ENCODE peak calls at places on chromosomes 12 and 14, in six cellular contexts. Y, T, S, U, Q and W are unnamed samples.
A peak's percentile ranks its signal among the peaks of the same experiment; 100 is the strongest.

GRCh38 chr12:42766754-42767153 is 177.2 kb upstream of the PRICKLE1 start:
- DNase-seq in Y (no peak), T (no peak), S (no peak), U (no peak), Q (no peak), W (no peak)

GRCh38 chr14:65187421-65188049 is 85.2 kb upstream of the MAX start:
- DNase-seq in Y (no peak), T (no peak), S (no peak), U (no peak), Q (no peak), W (no peak)

GRCh38 chr14:72513346-72513745 is 380.6 kb downstream of the DPF3 start:
- DNase-seq in Y (no peak), T (no peak), S (no peak), U (no peak), Q (no peak), W (no peak)

GRCh38 chr12:39103552-39104165 is 198.3 kb upstream of the CPNE8 start:
- DNase-seq in Y (peak; percentile 67), T (peak; percentile 59), S (no peak), U (peak; percentile 70), Q (peak; percentile 63), W (peak; percentile 60)

GRCh38 chr12:14256139-14256538 is 109.3 kb upstream of the ATF7IP start:
- DNase-seq in Y (no peak), T (no peak), S (no peak), U (no peak), Q (no peak), W (no peak)

GRCh38 chr12:78887008-78887407 is 22.4 kb downstream of the SYT1 start:
- DNase-seq in Y (no peak), T (peak; percentile 2), S (no peak), U (peak; percentile 87), Q (no peak), W (no peak)

GRCh38 chr14:36085861-36086260 is 90.7 kb downstream of the PTCSC3 start:
- DNase-seq in Y (no peak), T (no peak), S (no peak), U (no peak), Q (no peak), W (peak; percentile 56)

GRCh38 chr12:31574803-31575573 is 15.9 kb downstream of the DENND5B start:
- DNase-seq in Y (no peak), T (peak; percentile 23), S (no peak), U (no peak), Q (no peak), W (no peak)

GRCh38 chr12:130088509-130088908 is 73.8 kb upstream of the FZD10 start:
- DNase-seq in Y (no peak), T (no peak), S (no peak), U (no peak), Q (no peak), W (no peak)

GRCh38 chr14:65377576-65377975 is 35.0 kb upstream of the FUT8 start:
- DNase-seq in Y (no peak), T (no peak), S (no peak), U (no peak), Q (no peak), W (no peak)

GRCh38 chr12:48979602-48980388 is 1.7 kb downstream of the WNT1 start:
- DNase-seq in Y (no peak), T (no peak), S (no peak), U (no peak), Q (no peak), W (no peak)

GRCh38 chr12:62292761-62293446 is 32.7 kb downstream of the USP15 start:
- DNase-seq in Y (no peak), T (no peak), S (no peak), U (no peak), Q (no peak), W (no peak)

GRCh38 chr12:52513736-52514135 is 6.5 kb downstream of the KRT5 start:
- DNase-seq in Y (no peak), T (no peak), S (no peak), U (no peak), Q (no peak), W (no peak)

GRCh38 chr12:19880076-19880475 is 440.8 kb downstream of the AEBP2 start:
- DNase-seq in Y (no peak), T (no peak), S (no peak), U (no peak), Q (no peak), W (no peak)

GRCh38 chr14:92473947-92474535 is 39.5 kb upstream of the RIN3 start:
- DNase-seq in Y (no peak), T (no peak), S (peak; percentile 26), U (no peak), Q (no peak), W (no peak)

GRCh38 chr12:126055521-126055920 is 990.3 kb downstream of the AACS start:
- DNase-seq in Y (no peak), T (no peak), S (no peak), U (no peak), Q (no peak), W (no peak)

GRCh38 chr14:46344327-46344937 is 307.1 kb downstream of the RPL10L start:
- DNase-seq in Y (peak; percentile 0), T (peak; percentile 15), S (no peak), U (peak; percentile 3), Q (peak; percentile 1), W (peak; percentile 71)

GRCh38 chr14:103519043-103519836 is 3.4 kb downstream of the CKB start:
- DNase-seq in Y (peak; percentile 26), T (no peak), S (no peak), U (no peak), Q (peak; percentile 82), W (no peak)

GRCh38 chr12:107681836-107682820 is 3.5 kb upstream of the PWP1 start:
- DNase-seq in Y (no peak), T (peak; percentile 92), S (no peak), U (no peak), Q (no peak), W (no peak)

GRCh38 chr14:49880267-49881064 is 12.4 kb upstream of the ARF6 start:
- DNase-seq in Y (no peak), T (no peak), S (no peak), U (no peak), Q (peak; percentile 55), W (no peak)

GRCh38 chr12:80551897-80552296 is 107.9 kb downstream of the PTPRQ start:
- DNase-seq in Y (no peak), T (no peak), S (no peak), U (peak; percentile 81), Q (no peak), W (no peak)

GRCh38 chr12:100267603-100268281 is 765 bp downstream of the SCYL2 start:
- DNase-seq in Y (no peak), T (peak; percentile 12), S (peak; percentile 71), U (no peak), Q (peak; percentile 37), W (peak; percentile 14)

GRCh38 chr12:57756406-57757341 is 1.8 kb downstream of the MARCHF9 start:
- DNase-seq in Y (peak; percentile 82), T (no peak), S (peak; percentile 88), U (no peak), Q (peak; percentile 85), W (no peak)

GRCh38 chr12:132924356-132924755 is 31.8 kb downstream of the ZNF605 start:
- DNase-seq in Y (no peak), T (no peak), S (no peak), U (no peak), Q (no peak), W (no peak)

GRCh38 chr12:51371295-51371953 is 19.8 kb downstream of the GALNT6 start:
- DNase-seq in Y (peak; percentile 80), T (peak; percentile 84), S (no peak), U (peak; percentile 71), Q (no peak), W (peak; percentile 62)

GRCh38 chr14:70188292-70188607 is 501 bp downstream of the SLC8A3 start:
- DNase-seq in Y (peak; percentile 71), T (no peak), S (peak; percentile 70), U (no peak), Q (no peak), W (no peak)

GRCh38 chr12:10189653-10190052 is 10.8 kb downstream of the TMEM52B start:
- DNase-seq in Y (no peak), T (no peak), S (no peak), U (no peak), Q (no peak), W (peak; percentile 47)

GRCh38 chr12:10190558-10191388 is 11.9 kb downstream of the TMEM52B start:
- DNase-seq in Y (peak; percentile 60), T (peak; percentile 40), S (peak; percentile 53), U (peak; percentile 56), Q (peak; percentile 55), W (peak; percentile 69)

GRCh38 chr12:10182662-10183061 is 3.8 kb downstream of the TMEM52B start:
- DNase-seq in Y (no peak), T (no peak), S (no peak), U (no peak), Q (no peak), W (no peak)

GRCh38 chr12:10184261-10184843 is 5.5 kb downstream of the TMEM52B start:
- DNase-seq in Y (no peak), T (no peak), S (no peak), U (no peak), Q (no peak), W (no peak)

DNA sequence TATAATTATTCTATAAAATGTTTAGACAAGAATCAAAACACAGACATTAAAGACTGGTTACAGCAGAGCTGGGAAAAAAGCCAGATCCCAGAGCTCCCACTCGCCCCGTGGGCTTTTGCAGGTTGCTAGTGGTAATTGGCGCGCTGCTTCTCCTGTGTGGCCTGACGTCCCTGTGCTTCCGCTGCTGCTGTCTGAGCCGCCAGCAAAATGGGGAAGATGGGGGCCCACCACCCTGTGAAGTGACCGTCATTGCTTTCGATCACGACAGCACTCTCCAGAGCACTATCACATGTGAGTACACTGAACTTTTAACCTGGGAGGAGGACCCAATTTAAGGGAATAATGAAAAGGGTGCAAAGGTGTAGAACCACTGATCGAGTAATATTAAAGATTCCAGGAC is 7.5 kb downstream of the TMEM52B start:
- DNase-seq in Y (no peak), T (no peak), S (no peak), U (no peak), Q (no peak), W (no peak)
- TF ChIP-seq JUND in Y (no peak), T (no peak), S (no peak), U (no peak), Q (no peak), W (no peak)

DNA sequence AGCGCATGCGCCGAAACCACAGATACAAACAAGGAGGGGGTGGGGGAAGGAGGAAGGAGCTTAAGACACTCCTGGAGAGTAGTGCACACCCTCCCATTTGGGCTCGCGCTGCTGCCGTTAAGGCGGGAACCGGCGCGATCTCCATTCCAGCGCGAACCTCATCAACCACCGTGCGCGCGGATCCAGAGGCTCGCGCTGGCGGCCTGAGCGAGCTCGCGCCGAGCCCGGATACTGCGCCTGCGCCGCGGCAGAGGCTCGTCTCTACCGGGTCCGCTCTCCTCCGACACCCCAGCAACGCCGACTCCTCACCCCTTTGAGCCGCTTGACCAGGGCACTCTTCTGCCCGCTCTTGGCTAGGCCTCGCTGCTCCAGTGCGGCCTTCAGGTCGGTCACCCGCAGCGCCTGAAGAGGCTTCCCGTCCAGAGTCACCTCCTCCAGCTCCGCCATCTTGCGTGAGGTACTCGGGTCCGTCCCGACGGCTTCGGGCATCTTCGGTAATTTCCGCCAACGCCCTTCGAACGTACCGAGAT is at the start of gene ACIN1:
- DNase-seq in Y (peak; percentile 82), T (peak; percentile 95), S (peak; percentile 100), U (peak; percentile 74), Q (peak; percentile 94), W (peak; percentile 78)
- TF ChIP-seq JUND in Y (no peak), T (peak; percentile 73), S (no peak), U (no peak), Q (no peak), W (no peak)

GRCh38 chr12:53938276-53939140 is at the start of gene HOXC13:
- DNase-seq in Y (peak; percentile 86), T (peak; percentile 33), S (peak; percentile 97), U (peak; percentile 95), Q (peak; percentile 96), W (peak; percentile 100)
- TF ChIP-seq JUND in Y (no peak), T (no peak), S (no peak), U (no peak), Q (no peak), W (no peak)

GRCh38 chr14:90017371-90017770 is 44.4 kb upstream of the KCNK13 start:
- DNase-seq in Y (no peak), T (no peak), S (no peak), U (no peak), Q (no peak), W (no peak)
- TF ChIP-seq JUND in Y (no peak), T (no peak), S (no peak), U (no peak), Q (no peak), W (no peak)